ENCODE peak calls at places on chromosomes 6 and 20, in four cellular contexts. One of them, this sample, is unnamed.
A peak's percentile ranks its signal among the peaks of the same experiment; 100 is the strongest.

GRCh38 chr6:20978176-20978614 is 443.9 kb downstream of the CDKAL1 start:
- DNase-seq in HFF-Myc: peak; percentile 84
- DNase-seq in heart right ventricle: no peak
- DNase-seq in DND-41: no peak
- DNase-seq in this sample: no peak

GRCh38 chr20:37670426-37670825 is 23.4 kb upstream of the CTNNBL1 start:
- DNase-seq in HFF-Myc: peak; percentile 10
- DNase-seq in heart right ventricle: peak; percentile 36
- DNase-seq in DND-41: no peak
- DNase-seq in this sample: no peak

GRCh38 chr6:85490516-85491248 is 40.8 kb downstream of the NT5E start:
- DNase-seq in HFF-Myc: no peak
- DNase-seq in heart right ventricle: no peak
- DNase-seq in DND-41: no peak
- DNase-seq in this sample: no peak

GRCh38 chr20:38755324-38755910 is 7.2 kb downstream of the ACTR5 start:
- DNase-seq in HFF-Myc: no peak
- DNase-seq in heart right ventricle: no peak
- DNase-seq in DND-41: no peak
- DNase-seq in this sample: no peak

GRCh38 chr6:135162678-135163439 is 18.2 kb upstream of the MYB start:
- DNase-seq in HFF-Myc: no peak
- DNase-seq in heart right ventricle: no peak
- DNase-seq in DND-41: peak; percentile 48
- DNase-seq in this sample: no peak

GRCh38 chr6:5338177-5338960 is 77.1 kb downstream of the FARS2 start:
- DNase-seq in HFF-Myc: no peak
- DNase-seq in heart right ventricle: no peak
- DNase-seq in DND-41: no peak
- DNase-seq in this sample: no peak

GRCh38 chr6:152573762-152574161 is 63.4 kb downstream of the SYNE1 start:
- DNase-seq in HFF-Myc: no peak
- DNase-seq in heart right ventricle: no peak
- DNase-seq in DND-41: no peak
- DNase-seq in this sample: no peak

GRCh38 chr6:154996841-154997311 is 1.8 kb downstream of the TIAM2 start:
- DNase-seq in HFF-Myc: no peak
- DNase-seq in heart right ventricle: no peak
- DNase-seq in DND-41: no peak
- DNase-seq in this sample: no peak

GRCh38 chr6:34056301-34056700 is 89.6 kb downstream of the GRM4 start:
- DNase-seq in HFF-Myc: peak; percentile 46
- DNase-seq in heart right ventricle: peak; percentile 66
- DNase-seq in DND-41: no peak
- DNase-seq in this sample: no peak

GRCh38 chr6:3385660-3386151 is 71.1 kb downstream of the SLC22A23 start:
- DNase-seq in HFF-Myc: no peak
- DNase-seq in heart right ventricle: no peak
- DNase-seq in DND-41: no peak
- DNase-seq in this sample: no peak

GRCh38 chr20:4875578-4876067 is 125.7 kb downstream of the SLC23A2 start:
- DNase-seq in HFF-Myc: no peak
- DNase-seq in heart right ventricle: no peak
- DNase-seq in DND-41: no peak
- DNase-seq in this sample: no peak

GRCh38 chr20:38198238-38198861 is 33.3 kb upstream of the TGM2 start:
- DNase-seq in HFF-Myc: no peak
- DNase-seq in heart right ventricle: no peak
- DNase-seq in DND-41: no peak
- DNase-seq in this sample: no peak

GRCh38 chr6:108294297-108294786 is 512 bp upstream of the AFG1L start:
- DNase-seq in HFF-Myc: no peak
- DNase-seq in heart right ventricle: no peak
- DNase-seq in DND-41: no peak
- DNase-seq in this sample: no peak

GRCh38 chr20:50545123-50545522 is 34.9 kb downstream of the PTPN1 start:
- DNase-seq in HFF-Myc: no peak
- DNase-seq in heart right ventricle: no peak
- DNase-seq in DND-41: no peak
- DNase-seq in this sample: no peak

GRCh38 chr6:11042025-11042749 is 1.9 kb downstream of the ELOVL2 start:
- DNase-seq in HFF-Myc: no peak
- DNase-seq in heart right ventricle: no peak
- DNase-seq in DND-41: no peak
- DNase-seq in this sample: no peak

GRCh38 chr6:64084201-64084663 is 448.6 kb downstream of the PHF3 start:
- DNase-seq in HFF-Myc: no peak
- DNase-seq in heart right ventricle: no peak
- DNase-seq in DND-41: no peak
- DNase-seq in this sample: no peak

GRCh38 chr6:79599725-79600259 is 31.3 kb upstream of the SH3BGRL2 start:
- DNase-seq in HFF-Myc: no peak
- DNase-seq in heart right ventricle: no peak
- DNase-seq in DND-41: no peak
- DNase-seq in this sample: no peak

GRCh38 chr6:30837870-30838269 is 46.4 kb upstream of the DDR1 start:
- DNase-seq in HFF-Myc: no peak
- DNase-seq in heart right ventricle: no peak
- DNase-seq in DND-41: no peak
- DNase-seq in this sample: no peak

GRCh38 chr20:47854687-47855212 is 69.5 kb upstream of the SULF2 start:
- DNase-seq in HFF-Myc: peak; percentile 39
- DNase-seq in heart right ventricle: no peak
- DNase-seq in DND-41: peak; percentile 39
- DNase-seq in this sample: no peak

GRCh38 chr6:34459899-34460593 is 5.8 kb upstream of the PACSIN1 start:
- DNase-seq in HFF-Myc: no peak
- DNase-seq in heart right ventricle: no peak
- DNase-seq in DND-41: peak; percentile 21
- DNase-seq in this sample: peak; percentile 55

GRCh38 chr20:17505664-17506517 is 25.3 kb downstream of the BFSP1 start:
- DNase-seq in HFF-Myc: no peak
- DNase-seq in heart right ventricle: no peak
- DNase-seq in DND-41: no peak
- DNase-seq in this sample: no peak

GRCh38 chr6:163132050-163132750 is 282.3 kb upstream of the QKI start:
- DNase-seq in HFF-Myc: no peak
- DNase-seq in heart right ventricle: no peak
- DNase-seq in DND-41: no peak
- DNase-seq in this sample: no peak

GRCh38 chr20:38926934-38927616 is 858 bp downstream of the FAM83D start:
- DNase-seq in HFF-Myc: no peak
- DNase-seq in heart right ventricle: no peak
- DNase-seq in DND-41: peak; percentile 54
- DNase-seq in this sample: no peak

GRCh38 chr20:3786126-3786484 is 435 bp downstream of the CENPB start:
- DNase-seq in HFF-Myc: no peak
- DNase-seq in heart right ventricle: peak; percentile 56
- DNase-seq in DND-41: peak; percentile 60
- DNase-seq in this sample: no peak

GRCh38 chr6:168865-169455 is 123.3 kb upstream of the DUSP22 start:
- DNase-seq in HFF-Myc: no peak
- DNase-seq in heart right ventricle: no peak
- DNase-seq in DND-41: no peak
- DNase-seq in this sample: peak; percentile 45

DNA sequence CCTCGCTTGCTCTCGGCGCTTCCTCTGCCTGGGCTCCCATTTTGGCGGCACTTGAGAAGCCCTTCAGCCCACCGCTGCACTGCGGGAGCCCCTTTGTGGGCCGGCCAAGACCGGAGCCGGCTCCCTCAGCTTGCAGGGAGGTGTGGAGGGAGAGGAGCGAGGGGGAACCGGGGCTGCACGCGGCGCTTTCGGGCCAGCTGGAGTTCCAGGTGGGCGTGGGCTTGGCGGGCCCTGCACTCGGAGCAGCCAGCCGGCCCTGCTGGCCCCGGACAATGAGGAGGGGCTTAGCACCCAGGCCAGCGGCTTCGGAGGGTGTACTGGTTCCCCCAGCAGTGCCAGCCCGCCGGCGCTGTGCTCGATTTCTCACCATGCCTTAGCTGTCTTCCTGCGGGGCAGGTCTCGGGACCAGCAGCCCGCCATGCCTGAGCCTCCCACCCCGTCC is 10.2 kb upstream of the SRPK1 start:
- DNase-seq in HFF-Myc: no peak
- DNase-seq in heart right ventricle: no peak
- DNase-seq in DND-41: no peak
- DNase-seq in this sample: no peak
- H3K4me3 ChIP-seq in HFF-Myc: no peak overlapping the region
- H3K4me3 ChIP-seq in heart right ventricle: no peak overlapping the region
- H3K4me3 ChIP-seq in DND-41: no peak overlapping the region
- H3K4me3 ChIP-seq in this sample: no peak overlapping the region

GRCh38 chr6:38354905-38355304 is 284.8 kb downstream of the BTBD9 start:
- DNase-seq in HFF-Myc: no peak
- DNase-seq in heart right ventricle: no peak
- DNase-seq in DND-41: no peak
- DNase-seq in this sample: no peak
- H3K4me3 ChIP-seq in HFF-Myc: no peak overlapping the region
- H3K4me3 ChIP-seq in heart right ventricle: no peak overlapping the region
- H3K4me3 ChIP-seq in DND-41: no peak overlapping the region
- H3K4me3 ChIP-seq in this sample: no peak overlapping the region

GRCh38 chr20:32642257-32643046 is 31.3 kb downstream of the C20orf203 start:
- DNase-seq in HFF-Myc: no peak
- DNase-seq in heart right ventricle: no peak
- DNase-seq in DND-41: no peak
- DNase-seq in this sample: no peak
- H3K4me3 ChIP-seq in HFF-Myc: no peak overlapping the region
- H3K4me3 ChIP-seq in heart right ventricle: no peak overlapping the region
- H3K4me3 ChIP-seq in DND-41: no peak overlapping the region
- H3K4me3 ChIP-seq in this sample: no peak overlapping the region

GRCh38 chr20:63253065-63253437 is 1.2 kb downstream of the NKAIN4 start:
- DNase-seq in HFF-Myc: no peak
- DNase-seq in heart right ventricle: no peak
- DNase-seq in DND-41: no peak
- DNase-seq in this sample: no peak
- H3K4me3 ChIP-seq in HFF-Myc: no peak overlapping the region
- H3K4me3 ChIP-seq in heart right ventricle: no peak overlapping the region
- H3K4me3 ChIP-seq in DND-41: no peak overlapping the region
- H3K4me3 ChIP-seq in this sample: no peak overlapping the region

DNA sequence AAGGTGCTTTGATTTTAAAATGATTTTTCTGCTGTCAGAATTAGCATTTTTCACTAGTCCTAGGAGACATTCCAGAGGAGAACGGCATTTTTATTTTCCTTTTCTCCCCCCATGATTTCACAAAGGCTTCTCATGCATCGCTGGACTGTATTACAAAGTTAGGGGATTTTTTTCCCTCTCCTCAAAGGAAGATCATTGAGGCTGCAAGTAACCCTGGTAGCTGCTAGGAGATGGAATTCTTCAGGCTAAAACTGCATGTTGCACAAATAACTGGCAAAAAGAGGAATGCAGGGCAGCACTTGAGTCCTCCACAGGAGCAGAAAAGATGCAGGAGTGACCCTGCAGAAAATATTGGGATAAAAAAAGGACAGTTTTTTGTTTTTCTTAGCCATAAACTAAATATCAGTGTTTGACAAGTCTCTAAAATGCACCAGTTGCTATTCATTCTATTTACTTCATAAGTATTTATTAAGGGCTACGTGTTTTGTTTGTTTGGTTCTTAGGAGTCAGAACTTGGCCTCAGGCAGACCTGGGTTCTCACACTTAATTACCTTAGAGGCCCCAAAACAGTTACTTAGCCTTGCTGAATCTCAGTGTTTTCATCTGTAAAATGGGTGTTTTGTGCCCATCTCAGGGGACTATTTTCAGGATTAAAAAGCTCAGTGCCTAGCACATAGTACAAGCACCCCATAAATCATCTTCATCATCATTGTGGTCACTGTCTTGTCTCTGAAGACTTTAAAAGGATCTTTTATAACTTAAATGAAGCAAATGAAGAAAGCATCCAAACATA is 144.5 kb upstream of the ID4 start:
- DNase-seq in HFF-Myc: no peak
- DNase-seq in heart right ventricle: no peak
- DNase-seq in DND-41: no peak
- DNase-seq in this sample: no peak
- H3K4me3 ChIP-seq in HFF-Myc: no peak overlapping the region
- H3K4me3 ChIP-seq in heart right ventricle: no peak overlapping the region
- H3K4me3 ChIP-seq in DND-41: no peak overlapping the region
- H3K4me3 ChIP-seq in this sample: no peak overlapping the region

DNA sequence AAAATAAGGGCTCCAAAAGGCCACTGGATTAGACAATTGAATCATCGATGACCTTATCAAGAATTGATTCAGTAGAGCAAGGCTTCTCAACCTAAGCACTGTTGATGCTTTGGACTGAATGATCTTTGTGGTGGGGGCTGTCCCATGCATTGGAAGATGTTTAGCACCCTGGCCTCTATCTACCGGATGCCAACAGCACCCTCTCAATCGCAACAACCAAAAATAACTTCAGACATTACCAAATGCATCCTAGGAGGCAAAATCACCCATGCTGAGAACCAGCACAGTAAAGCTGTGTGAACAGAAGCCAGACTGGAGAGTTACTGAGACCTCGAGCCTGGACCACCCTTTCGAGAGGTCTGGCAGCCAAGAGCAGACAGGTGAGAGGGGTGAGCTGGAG is 67.5 kb downstream of the TBC1D7 start:
- DNase-seq in HFF-Myc: no peak
- DNase-seq in heart right ventricle: no peak
- DNase-seq in DND-41: no peak
- DNase-seq in this sample: no peak
- H3K4me3 ChIP-seq in HFF-Myc: no peak overlapping the region
- H3K4me3 ChIP-seq in heart right ventricle: no peak overlapping the region
- H3K4me3 ChIP-seq in DND-41: no peak overlapping the region
- H3K4me3 ChIP-seq in this sample: no peak overlapping the region

DNA sequence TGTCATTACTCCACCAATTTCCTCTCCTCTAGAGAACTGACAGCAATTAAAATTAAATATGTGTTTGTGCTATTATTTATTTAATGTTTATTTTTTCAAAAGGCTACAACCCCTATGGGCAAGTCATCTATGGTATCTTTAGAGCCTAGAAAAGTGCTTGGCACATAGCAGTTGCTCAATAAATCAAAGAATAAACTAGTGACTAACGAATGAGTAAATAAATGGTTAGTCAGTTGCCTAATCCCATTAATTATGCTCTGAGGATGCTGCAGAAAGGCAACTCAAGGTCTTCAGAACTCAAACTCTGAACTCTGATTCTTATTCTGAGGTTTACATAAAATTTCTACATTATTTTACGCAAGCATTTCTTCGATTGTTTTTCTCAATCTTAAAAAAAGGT is 193.0 kb upstream of the TSHZ2 start:
- DNase-seq in HFF-Myc: no peak
- DNase-seq in heart right ventricle: no peak
- DNase-seq in DND-41: no peak
- DNase-seq in this sample: no peak
- H3K4me3 ChIP-seq in HFF-Myc: no peak overlapping the region
- H3K4me3 ChIP-seq in heart right ventricle: no peak overlapping the region
- H3K4me3 ChIP-seq in DND-41: no peak overlapping the region
- H3K4me3 ChIP-seq in this sample: no peak overlapping the region